ENCODE peak calls at places on chromosome 14, in eight cellular contexts. One of them, this sample, is unnamed.

GRCh38 chr14:49770212-49770817 is 2.4 kb downstream of the KLHDC2 start:
- DNase-seq in omental fat pad: no peak
- DNase-seq in left ventricle myocardium inferior: no peak
- DNase-seq in H54: no peak
- DNase-seq in substantia nigra: no peak
- DNase-seq in mucosa of gallbladder: peak
- DNase-seq in cardiac muscle cell: no peak
- DNase-seq in NCI-H1417: no peak
- DNase-seq in this sample: no peak

GRCh38 chr14:66495214-66496098 is 9.3 kb downstream of the CCDC196 start:
- DNase-seq in omental fat pad: no peak
- DNase-seq in substantia nigra: peak
- DNase-seq in left ventricle myocardium inferior: no peak
- DNase-seq in NCI-H1417: peak
- DNase-seq in H54: no peak
- DNase-seq in cardiac muscle cell: peak
- DNase-seq in mucosa of gallbladder: peak
- DNase-seq in this sample: peak

GRCh38 chr14:67409461-67409860 is 2.5 kb downstream of the PLEK2 start:
- DNase-seq in mucosa of gallbladder: no peak
- DNase-seq in omental fat pad: no peak
- DNase-seq in NCI-H1417: no peak
- DNase-seq in left ventricle myocardium inferior: no peak
- DNase-seq in substantia nigra: no peak
- DNase-seq in cardiac muscle cell: no peak
- DNase-seq in H54: no peak
- DNase-seq in this sample: no peak

GRCh38 chr14:28952707-28953106 is 186.1 kb downstream of the FOXG1 start:
- DNase-seq in left ventricle myocardium inferior: no peak
- DNase-seq in mucosa of gallbladder: no peak
- DNase-seq in cardiac muscle cell: no peak
- DNase-seq in substantia nigra: no peak
- DNase-seq in NCI-H1417: peak
- DNase-seq in H54: no peak
- DNase-seq in omental fat pad: no peak
- DNase-seq in this sample: no peak

GRCh38 chr14:94695231-94695630 is 74.7 kb downstream of the GSC start:
- DNase-seq in omental fat pad: no peak
- DNase-seq in cardiac muscle cell: no peak
- DNase-seq in left ventricle myocardium inferior: no peak
- DNase-seq in H54: no peak
- DNase-seq in NCI-H1417: no peak
- DNase-seq in mucosa of gallbladder: no peak
- DNase-seq in substantia nigra: no peak
- DNase-seq in this sample: no peak

GRCh38 chr14:70856851-70857498 is 47.7 kb upstream of the MAP3K9 start:
- DNase-seq in omental fat pad: no peak
- DNase-seq in cardiac muscle cell: no peak
- DNase-seq in NCI-H1417: no peak
- DNase-seq in left ventricle myocardium inferior: no peak
- DNase-seq in mucosa of gallbladder: no peak
- DNase-seq in H54: peak
- DNase-seq in substantia nigra: no peak
- DNase-seq in this sample: no peak

GRCh38 chr14:102898776-102899515 is 23.5 kb upstream of the AMN start:
- DNase-seq in mucosa of gallbladder: no peak
- DNase-seq in left ventricle myocardium inferior: no peak
- DNase-seq in H54: no peak
- DNase-seq in substantia nigra: no peak
- DNase-seq in omental fat pad: no peak
- DNase-seq in NCI-H1417: peak
- DNase-seq in cardiac muscle cell: no peak
- DNase-seq in this sample: no peak

GRCh38 chr14:33525626-33526025 is 425.2 kb downstream of the EGLN3 start:
- DNase-seq in omental fat pad: no peak
- DNase-seq in mucosa of gallbladder: no peak
- DNase-seq in NCI-H1417: no peak
- DNase-seq in left ventricle myocardium inferior: no peak
- DNase-seq in H54: no peak
- DNase-seq in cardiac muscle cell: no peak
- DNase-seq in substantia nigra: no peak
- DNase-seq in this sample: no peak

GRCh38 chr14:50039734-50040400 is 76.5 kb downstream of the VCPKMT start:
- DNase-seq in cardiac muscle cell: no peak
- DNase-seq in substantia nigra: no peak
- DNase-seq in omental fat pad: no peak
- DNase-seq in left ventricle myocardium inferior: peak
- DNase-seq in H54: no peak
- DNase-seq in NCI-H1417: no peak
- DNase-seq in mucosa of gallbladder: no peak
- DNase-seq in this sample: no peak

GRCh38 chr14:104476437-104476836 is 103.1 kb upstream of the C14orf180 start:
- DNase-seq in NCI-H1417: no peak
- DNase-seq in substantia nigra: no peak
- DNase-seq in H54: no peak
- DNase-seq in left ventricle myocardium inferior: no peak
- DNase-seq in omental fat pad: no peak
- DNase-seq in mucosa of gallbladder: no peak
- DNase-seq in cardiac muscle cell: no peak
- DNase-seq in this sample: no peak

GRCh38 chr14:104515059-104515810 is 64.3 kb upstream of the C14orf180 start:
- DNase-seq in left ventricle myocardium inferior: no peak
- DNase-seq in mucosa of gallbladder: no peak
- DNase-seq in NCI-H1417: no peak
- DNase-seq in H54: no peak
- DNase-seq in cardiac muscle cell: no peak
- DNase-seq in substantia nigra: no peak
- DNase-seq in omental fat pad: no peak
- DNase-seq in this sample: no peak

GRCh38 chr14:77123381-77124344 is 17.9 kb downstream of the ZDHHC22 start:
- DNase-seq in cardiac muscle cell: no peak
- DNase-seq in substantia nigra: peak
- DNase-seq in mucosa of gallbladder: peak
- DNase-seq in left ventricle myocardium inferior: peak
- DNase-seq in H54: no peak
- DNase-seq in omental fat pad: no peak
- DNase-seq in NCI-H1417: peak
- DNase-seq in this sample: peak

GRCh38 chr14:53888535-53889386 is 67.9 kb downstream of the BMP4 start:
- DNase-seq in substantia nigra: no peak
- DNase-seq in omental fat pad: no peak
- DNase-seq in H54: no peak
- DNase-seq in cardiac muscle cell: no peak
- DNase-seq in NCI-H1417: no peak
- DNase-seq in mucosa of gallbladder: peak
- DNase-seq in left ventricle myocardium inferior: no peak
- DNase-seq in this sample: no peak

GRCh38 chr14:23665302-23666016 is 29.3 kb downstream of the DHRS2 start:
- DNase-seq in mucosa of gallbladder: no peak
- DNase-seq in left ventricle myocardium inferior: no peak
- DNase-seq in H54: no peak
- DNase-seq in omental fat pad: no peak
- DNase-seq in substantia nigra: no peak
- DNase-seq in cardiac muscle cell: no peak
- DNase-seq in NCI-H1417: no peak
- DNase-seq in this sample: no peak

GRCh38 chr14:94373708-94374107 is 14.7 kb downstream of the SERPINA1 start:
- DNase-seq in cardiac muscle cell: no peak
- DNase-seq in left ventricle myocardium inferior: no peak
- DNase-seq in omental fat pad: no peak
- DNase-seq in H54: peak
- DNase-seq in substantia nigra: no peak
- DNase-seq in mucosa of gallbladder: no peak
- DNase-seq in NCI-H1417: no peak
- DNase-seq in this sample: no peak

GRCh38 chr14:70789361-70789760 is 20.0 kb downstream of the MAP3K9 start:
- DNase-seq in cardiac muscle cell: peak
- DNase-seq in NCI-H1417: peak
- DNase-seq in left ventricle myocardium inferior: no peak
- DNase-seq in H54: peak
- DNase-seq in mucosa of gallbladder: no peak
- DNase-seq in omental fat pad: no peak
- DNase-seq in substantia nigra: no peak
- DNase-seq in this sample: no peak

GRCh38 chr14:24566318-24566717 is 9.7 kb downstream of the CTSG start:
- DNase-seq in substantia nigra: no peak
- DNase-seq in omental fat pad: no peak
- DNase-seq in NCI-H1417: no peak
- DNase-seq in cardiac muscle cell: no peak
- DNase-seq in H54: no peak
- DNase-seq in mucosa of gallbladder: no peak
- DNase-seq in left ventricle myocardium inferior: no peak
- DNase-seq in this sample: no peak

GRCh38 chr14:21054123-21054767 is 3.4 kb upstream of the RNASE8 start:
- DNase-seq in substantia nigra: no peak
- DNase-seq in mucosa of gallbladder: peak
- DNase-seq in NCI-H1417: no peak
- DNase-seq in cardiac muscle cell: no peak
- DNase-seq in omental fat pad: no peak
- DNase-seq in left ventricle myocardium inferior: no peak
- DNase-seq in H54: no peak
- DNase-seq in this sample: no peak